ENCODE peak calls at places on chromosomes 2 and 18, in seven cellular contexts. P is activated CD8-positive, alpha-beta memory T cell treated with anti-CD3 and anti-CD28 coated beads, Interleukin-2, amount 50 U/mL, for 48 hours; N is substantia nigra; L is AML-193; A is cardiac fibroblast; K is ecto neural progenitor cell; D is M059J. B is an unnamed sample.

GRCh38 chr2:2024751-2025481 is 280.6 kb upstream of the PXDN start:
- DNase-seq in A (no peak), P (no peak), K (no peak), L (no peak), N (no peak), D (no peak), B (no peak)

GRCh38 chr18:23998018-23998417 is 16.5 kb upstream of the TTC39C start:
- DNase-seq in D (no peak), K (no peak), N (no peak), A (no peak), L (no peak), P (no peak), B (no peak)

GRCh38 chr2:111691164-111691895 is 192.7 kb downstream of the ANAPC1 start:
- DNase-seq in K (no peak), L (no peak), N (no peak), A (peak), D (no peak), P (no peak), B (no peak)

GRCh38 chr2:85699325-85699724 is 5.2 kb downstream of the GNLY start:
- DNase-seq in N (no peak), A (no peak), L (no peak), K (no peak), D (no peak), P (peak), B (no peak)

GRCh38 chr2:216666461-216667233 is 28.7 kb downstream of the IGFBP5 start:
- DNase-seq in K (peak), N (no peak), L (peak), P (peak), A (peak), D (peak), B (no peak)

GRCh38 chr2:241850544-241851324 is 8.0 kb downstream of the PDCD1 start:
- DNase-seq in N (no peak), K (peak), L (no peak), A (no peak), D (no peak), P (no peak), B (no peak)

GRCh38 chr2:31079665-31080064 is 58.6 kb downstream of the GALNT14 start:
- DNase-seq in A (no peak), D (no peak), N (no peak), L (no peak), P (no peak), K (peak), B (no peak)

GRCh38 chr18:14179306-14179705 is 47.1 kb upstream of the ZNF519 start:
- DNase-seq in A (no peak), D (no peak), N (no peak), L (no peak), P (no peak), K (no peak), B (no peak)

GRCh38 chr2:44751754-44752479 is 189.6 kb upstream of the SIX3 start:
- DNase-seq in D (no peak), L (no peak), P (no peak), A (no peak), N (no peak), K (no peak), B (no peak)

GRCh38 chr2:190996338-190996946 is 17.5 kb downstream of the STAT1 start:
- DNase-seq in K (peak), N (no peak), L (peak), A (peak), D (peak), P (no peak), B (no peak)

GRCh38 chr2:96899084-96899735 is 29.3 kb upstream of the SEMA4C start:
- DNase-seq in D (peak), L (no peak), P (no peak), K (no peak), N (no peak), A (no peak), B (no peak)

GRCh38 chr18:46856975-46857374 is 60.3 kb downstream of the PIAS2 start:
- DNase-seq in K (no peak), A (peak), N (no peak), D (peak), L (no peak), P (no peak), B (no peak)

GRCh38 chr2:227772932-227773331 is 27.2 kb downstream of the SCYGR8 start:
- DNase-seq in P (no peak), D (no peak), K (no peak), A (no peak), N (no peak), L (no peak), B (no peak)

GRCh38 chr2:39620067-39620466 is 45.6 kb upstream of the TMEM178A start:
- DNase-seq in A (peak), K (no peak), P (no peak), L (peak), N (no peak), D (peak), B (peak)

GRCh38 chr2:133993160-133993559 is 260.7 kb upstream of the MGAT5 start:
- DNase-seq in P (no peak), A (no peak), L (no peak), K (no peak), D (no peak), N (no peak), B (no peak)